ENCODE peak calls at places on chromosome 14, in five cellular contexts. Z is amniotic stem cell, D is GM10248, N is cardiac fibroblast, M is RWPE2. L is an unnamed sample.

GRCh38 chr14:90829677-90830076 is 13.4 kb upstream of the TTC7B start:
- DNase-seq in Z (no peak), D (no peak), N (no peak), M (peak; percentile 65), L (no peak)

GRCh38 chr14:96861568-96862310 is 64.6 kb downstream of the VRK1 start:
- DNase-seq in Z (no peak), D (no peak), N (no peak), M (no peak), L (no peak)

GRCh38 chr14:77376380-77376770 is 519 bp downstream of the TMED8 start:
- DNase-seq in Z (no peak), D (peak; percentile 31), N (peak; percentile 25), M (peak; percentile 63), L (peak; percentile 58)

GRCh38 chr14:24971255-24971654 is 78.7 kb downstream of the STXBP6 start:
- DNase-seq in Z (no peak), D (no peak), N (peak; percentile 16), M (no peak), L (no peak)

GRCh38 chr14:95045836-95046430 is 111.4 kb downstream of the DICER1 start:
- DNase-seq in Z (no peak), D (no peak), N (no peak), M (peak; percentile 47), L (no peak)

GRCh38 chr14:61113561-61113960 is 132.5 kb downstream of the SLC38A6 start:
- DNase-seq in Z (no peak), D (no peak), N (no peak), M (no peak), L (no peak)

GRCh38 chr14:24056800-24057184 is 5.0 kb downstream of the CARMIL3 start:
- DNase-seq in Z (no peak), D (no peak), N (no peak), M (peak; percentile 63), L (no peak)

GRCh38 chr14:36952702-36953101 is 219.7 kb downstream of the SLC25A21 start:
- DNase-seq in Z (peak; percentile 34), D (no peak), N (no peak), M (no peak), L (no peak)

GRCh38 chr14:37650356-37651037 is 55.1 kb downstream of the TTC6 start:
- DNase-seq in Z (no peak), D (no peak), N (no peak), M (no peak), L (no peak)

GRCh38 chr14:78754059-78754458 is 583.9 kb downstream of the NRXN3 start:
- DNase-seq in Z (no peak), D (no peak), N (no peak), M (no peak), L (no peak)

GRCh38 chr14:65042731-65043372 is 56.2 kb downstream of the FNTB start:
- DNase-seq in Z (no peak), D (peak; percentile 42), N (no peak), M (no peak), L (no peak)

L was measured in heart left ventricle.